ENCODE peak calls at places on chromosome 17, in eight cellular contexts. O is choroid plexus epithelial cell; M is right cardiac atrium; A is mesendoderm; Z is astrocyte of the cerebellum; R is GM06990; W is BE2C; L is CD8-positive, alpha-beta memory T cell. Q is an unnamed sample.

GRCh38 chr17:28567604-28568003 is 3.7 kb downstream of the PIGS start:
- DNase-seq in O (no peak), M (no peak), A (no peak), Z (no peak), R (peak), W (no peak), L (no peak), Q (no peak)

GRCh38 chr17:58092797-58093385 is 9.7 kb downstream of the DYNLL2 start:
- DNase-seq in O (no peak), M (no peak), A (no peak), Z (no peak), R (no peak), W (no peak), L (no peak), Q (no peak)

GRCh38 chr17:39667262-39668140 is 752 bp upstream of the PNMT start:
- DNase-seq in O (no peak), M (peak), A (no peak), Z (no peak), R (no peak), W (peak), L (no peak), Q (no peak)

GRCh38 chr17:52930145-52930544 is 771.6 kb upstream of the CA10 start:
- DNase-seq in O (no peak), M (no peak), A (no peak), Z (no peak), R (no peak), W (no peak), L (no peak), Q (no peak)

GRCh38 chr17:70288540-70289290 is 119.4 kb downstream of the KCNJ2 start:
- DNase-seq in O (peak), M (no peak), A (no peak), Z (no peak), R (no peak), W (no peak), L (no peak), Q (no peak)

GRCh38 chr17:15240617-15241016 is 24.5 kb downstream of the PMP22 start:
- DNase-seq in O (no peak), M (no peak), A (no peak), Z (no peak), R (no peak), W (no peak), L (no peak), Q (no peak)

GRCh38 chr17:7048968-7049367 is 5.1 kb upstream of the SLC16A11 start:
- DNase-seq in O (no peak), M (no peak), A (no peak), Z (no peak), R (no peak), W (no peak), L (no peak), Q (peak)

GRCh38 chr17:58303981-58304734 is 23.4 kb upstream of the MPO start:
- DNase-seq in O (peak), M (no peak), A (peak), Z (no peak), R (peak), W (peak), L (peak), Q (peak)

GRCh38 chr17:39753514-39754160 is 15.9 kb downstream of the GRB7 start:
- DNase-seq in O (no peak), M (peak), A (peak), Z (no peak), R (no peak), W (peak), L (no peak), Q (no peak)

GRCh38 chr17:38897176-38897575 is 27.3 kb downstream of the LASP1 start:
- DNase-seq in O (no peak), M (peak), A (no peak), Z (no peak), R (no peak), W (peak), L (no peak), Q (no peak)

GRCh38 chr17:80969030-80969673 is 22.5 kb upstream of the CHMP6 start:
- DNase-seq in O (no peak), M (peak), A (no peak), Z (no peak), R (peak), W (peak), L (no peak), Q (no peak)

GRCh38 chr17:7014995-7015586 is 2.7 kb downstream of the RNASEK start:
- DNase-seq in O (peak), M (no peak), A (peak), Z (peak), R (no peak), W (no peak), L (peak), Q (no peak)

GRCh38 chr17:19370493-19370960 is 7.8 kb upstream of the MAPK7 start:
- DNase-seq in O (no peak), M (peak), A (no peak), Z (no peak), R (peak), W (no peak), L (no peak), Q (no peak)

GRCh38 chr17:49694847-49695697 is 12.7 kb downstream of the SLC35B1 start:
- DNase-seq in O (peak), M (peak), A (no peak), Z (no peak), R (peak), W (peak), L (peak), Q (no peak)

GRCh38 chr17:48055531-48056245 is 7.5 kb downstream of the NFE2L1 start:
- DNase-seq in O (peak), M (no peak), A (peak), Z (no peak), R (peak), W (peak), L (no peak), Q (peak)

GRCh38 chr17:48053758-48054237 is 5.6 kb downstream of the NFE2L1 start:
- DNase-seq in O (no peak), M (no peak), A (no peak), Z (no peak), R (no peak), W (no peak), L (no peak), Q (no peak)

GRCh38 chr17:48052956-48053757 is 5.0 kb downstream of the NFE2L1 start:
- DNase-seq in O (peak), M (peak), A (no peak), Z (no peak), R (no peak), W (peak), L (no peak), Q (no peak)

GRCh38 chr17:48056246-48056745 is 8.1 kb downstream of the NFE2L1 start:
- DNase-seq in O (no peak), M (no peak), A (no peak), Z (no peak), R (no peak), W (no peak), L (no peak), Q (no peak)

DNA sequence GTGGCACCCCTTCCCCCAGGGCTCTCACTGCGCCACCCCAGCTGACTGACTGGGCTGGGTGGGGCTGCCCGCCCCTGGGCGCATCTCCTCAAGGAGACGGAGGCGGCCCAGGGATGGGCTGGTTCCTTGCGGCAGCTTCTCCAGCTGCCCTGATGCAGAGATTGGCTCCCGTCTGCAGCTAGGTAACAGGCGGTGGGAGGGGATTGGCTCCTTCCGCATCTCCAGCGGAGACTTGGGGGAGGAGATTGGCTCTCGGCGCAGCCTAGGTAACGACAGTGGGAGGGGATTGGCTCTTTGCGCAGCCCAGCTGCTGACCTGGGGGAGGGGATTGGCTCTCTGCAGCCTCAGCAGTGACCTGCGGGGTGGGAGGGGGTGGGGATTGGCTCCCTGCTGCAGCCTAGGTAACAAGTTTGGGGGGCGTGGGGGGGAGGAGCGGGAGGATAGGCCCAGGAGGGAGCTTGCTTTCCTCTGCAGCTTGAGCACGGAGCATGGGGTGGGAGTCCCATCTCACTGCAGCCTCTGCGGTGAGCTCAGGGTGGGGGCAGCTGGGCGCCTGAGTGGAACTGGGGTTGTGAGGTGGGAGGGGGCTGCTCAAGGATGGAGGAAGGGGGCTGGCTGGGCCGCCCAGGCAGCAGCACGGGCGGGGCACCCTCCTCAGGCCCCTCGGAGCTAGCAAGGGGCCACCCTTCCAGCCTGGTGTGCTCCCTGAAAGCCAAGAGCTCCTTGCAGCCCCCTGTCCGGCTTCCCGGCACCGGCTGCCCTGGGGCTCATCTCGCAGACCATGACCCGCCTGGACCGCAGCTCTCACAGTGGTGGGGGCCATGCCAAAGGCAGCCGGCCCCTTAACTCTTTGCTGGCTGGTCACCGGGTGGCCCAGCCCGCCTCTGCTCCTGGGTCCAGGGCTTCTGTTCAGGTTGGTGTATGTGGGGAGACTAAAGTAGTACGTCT is 6.4 kb downstream of the NFE2L1 start:
- DNase-seq in O (peak), M (peak), A (peak), Z (peak), R (no peak), W (peak), L (no peak), Q (no peak)
- H3K4me3 ChIP-seq in O (peak), M (peak), A (peak), Z (peak), R (no peak), W (peak), L (no peak), Q (no peak)

DNA sequence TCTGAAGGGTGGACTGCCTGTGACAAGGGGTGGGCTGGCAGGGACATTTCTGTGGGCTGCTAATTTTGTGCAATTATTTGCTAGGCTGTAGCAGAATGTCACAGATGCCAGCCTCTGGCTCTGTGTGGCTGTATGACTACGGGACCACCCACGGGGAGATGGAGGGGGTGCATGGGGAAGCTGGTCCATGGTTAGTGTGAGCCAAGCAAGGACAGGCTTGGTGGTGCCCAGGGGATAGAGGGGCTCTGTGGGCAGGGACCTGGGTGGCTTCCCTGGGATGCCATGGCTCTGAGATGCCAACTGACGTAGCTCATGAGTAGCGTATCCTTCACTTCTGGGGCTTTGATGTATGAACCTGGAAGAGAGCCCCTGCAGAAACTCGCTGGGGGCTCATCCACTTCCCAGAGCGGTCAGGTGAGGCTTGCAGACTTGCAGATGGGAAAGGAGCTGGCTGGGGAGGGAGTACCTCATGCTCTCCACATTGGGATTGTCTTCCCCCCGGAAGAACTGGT is 87.2 kb downstream of the TBC1D16 start:
- DNase-seq in O (no peak), M (no peak), A (no peak), Z (no peak), R (no peak), W (no peak), L (no peak), Q (no peak)
- H3K4me3 ChIP-seq in O (no peak), M (no peak), A (no peak), Z (no peak), R (no peak), W (no peak), L (no peak), Q (no peak)

DNA sequence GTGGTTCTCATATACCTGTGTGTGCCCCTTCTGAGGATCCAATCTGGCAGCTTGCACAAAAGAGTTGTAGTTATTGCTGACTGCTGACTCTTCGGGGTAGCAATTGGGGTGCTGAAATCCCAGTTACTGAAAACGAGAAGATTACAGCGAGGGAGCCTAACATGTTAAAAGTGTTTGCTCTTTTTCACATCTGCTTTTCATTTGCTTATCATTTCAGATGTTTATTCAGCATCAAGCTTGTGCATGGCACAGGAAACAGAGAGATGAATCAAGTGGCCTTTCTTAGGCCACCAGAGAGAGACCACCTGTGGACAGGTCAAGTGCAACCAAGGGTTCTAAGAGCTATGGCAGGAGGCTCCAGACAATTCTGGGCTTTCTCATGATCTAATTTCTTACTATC is 16.9 kb downstream of the DHRS7B start:
- DNase-seq in O (no peak), M (no peak), A (no peak), Z (no peak), R (no peak), W (no peak), L (no peak), Q (no peak)
- H3K4me3 ChIP-seq in O (no peak), M (no peak), A (no peak), Z (no peak), R (no peak), W (no peak), L (no peak), Q (no peak)

GRCh38 chr17:74446551-74447500 is 14.9 kb downstream of the GPRC5C start:
- DNase-seq in O (no peak), M (peak), A (no peak), Z (no peak), R (no peak), W (no peak), L (no peak), Q (no peak)
- H3K4me3 ChIP-seq in O (no peak), M (no peak), A (no peak), Z (no peak), R (no peak), W (no peak), L (no peak), Q (no peak)

DNA sequence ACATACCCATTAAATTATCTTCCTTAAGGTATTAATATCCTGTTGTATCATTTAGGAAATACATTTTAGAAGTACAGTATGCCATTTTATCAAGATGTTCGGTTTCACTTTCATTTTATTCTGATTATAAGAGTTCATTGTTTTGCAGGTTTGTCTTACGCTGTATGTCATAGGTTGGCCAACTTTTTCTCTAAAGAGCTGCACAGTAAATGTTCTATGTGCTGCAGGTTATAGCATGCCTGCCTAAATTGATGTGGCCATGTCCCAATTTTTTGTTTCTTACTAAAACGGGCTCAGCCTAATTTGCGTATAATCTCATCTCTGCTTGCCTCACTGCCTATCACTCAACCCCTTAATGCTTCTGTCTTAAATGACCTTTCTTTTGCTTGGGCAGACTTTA is 126.4 kb downstream of the USP22 start:
- DNase-seq in O (no peak), M (no peak), A (no peak), Z (no peak), R (no peak), W (no peak), L (no peak), Q (no peak)
- H3K4me3 ChIP-seq in O (no peak), M (peak), A (no peak), Z (no peak), R (no peak), W (no peak), L (no peak), Q (no peak)

GRCh38 chr17:55731586-55732250 is 9.1 kb upstream of the TMEM100 start:
- DNase-seq in O (peak), M (peak), A (peak), Z (no peak), R (no peak), W (no peak), L (no peak), Q (no peak)
- H3K4me3 ChIP-seq in O (peak), M (peak), A (no peak), Z (no peak), R (no peak), W (peak), L (no peak), Q (no peak)

GRCh38 chr17:17161121-17161520 is 45.0 kb downstream of the PLD6 start:
- DNase-seq in O (no peak), M (peak), A (no peak), Z (no peak), R (no peak), W (no peak), L (no peak), Q (no peak)
- H3K4me3 ChIP-seq in O (no peak), M (no peak), A (no peak), Z (no peak), R (no peak), W (no peak), L (no peak), Q (no peak)

DNA sequence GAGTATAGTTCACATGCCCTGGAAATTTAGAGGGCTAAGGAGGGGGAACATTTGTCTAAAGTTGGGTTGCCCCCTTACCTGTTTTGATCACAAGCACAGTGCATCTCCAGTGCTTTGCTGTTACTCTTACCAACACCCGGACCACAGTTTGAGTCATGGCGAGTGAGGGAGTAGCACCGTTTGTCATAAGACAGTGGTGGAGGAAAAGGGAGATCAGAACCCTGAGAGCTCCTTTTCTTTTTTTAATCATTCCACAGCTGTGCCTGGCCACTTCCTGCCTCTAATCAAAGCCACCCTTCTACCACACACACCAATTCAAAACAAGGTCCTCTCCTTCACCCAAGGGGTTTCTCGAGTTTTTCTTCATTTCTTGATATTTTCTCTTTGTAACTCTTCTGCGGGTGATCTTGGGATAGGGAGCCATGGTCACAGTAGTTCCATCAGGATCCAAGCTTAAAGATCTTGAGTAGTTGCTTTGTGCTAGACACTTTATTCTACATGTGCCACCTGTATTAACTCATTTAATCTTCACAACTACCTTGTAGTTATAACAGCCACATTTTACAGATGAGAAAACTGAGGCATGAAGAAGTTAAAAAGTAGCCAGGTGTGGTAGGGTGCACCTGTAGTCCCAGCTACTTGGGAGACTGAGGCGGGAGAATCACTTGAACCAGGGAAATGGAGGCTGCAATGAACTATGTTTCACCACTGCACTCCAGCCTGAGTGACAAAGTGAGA is 5.0 kb upstream of the MYL4 start:
- DNase-seq in O (peak), M (no peak), A (no peak), Z (no peak), R (no peak), W (no peak), L (peak), Q (no peak)
- H3K4me3 ChIP-seq in O (no peak), M (no peak), A (no peak), Z (no peak), R (no peak), W (no peak), L (peak), Q (no peak)

DNA sequence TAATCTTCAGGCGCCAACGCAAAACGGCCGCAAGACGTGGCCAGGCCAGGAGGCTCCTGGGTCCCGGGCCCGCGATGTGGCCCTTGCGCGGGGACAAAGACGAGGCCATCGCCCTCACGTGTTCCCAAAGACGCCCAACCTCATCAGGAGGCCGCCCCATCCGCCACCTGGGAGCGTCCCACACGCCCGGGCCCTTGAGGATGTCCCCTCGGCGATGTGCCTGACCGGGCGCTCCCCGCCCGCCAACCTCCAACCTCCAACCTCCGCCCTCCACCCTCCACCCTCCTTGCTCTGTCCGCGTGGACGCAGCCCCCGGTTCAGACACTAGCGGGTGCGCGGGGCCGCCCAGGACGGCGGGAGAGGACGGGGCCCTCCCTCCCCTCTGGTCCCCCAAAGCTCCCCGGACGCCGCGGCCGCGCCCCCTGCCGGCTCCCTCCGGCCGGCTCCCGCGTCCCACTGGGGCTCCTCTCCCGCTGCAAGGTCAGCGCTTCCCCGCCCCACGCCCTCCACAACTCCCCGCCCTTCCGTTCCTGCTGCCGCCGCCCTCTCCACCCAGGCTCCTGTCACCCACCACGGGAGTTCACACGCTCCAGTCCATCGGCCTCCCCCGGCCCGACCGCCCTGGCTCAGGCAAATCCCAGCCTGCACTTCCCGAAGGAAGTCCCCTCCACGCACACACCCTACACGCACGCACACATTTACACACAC is 250.8 kb upstream of the RPL38 start:
- DNase-seq in O (no peak), M (peak), A (peak), Z (no peak), R (peak), W (peak), L (peak), Q (peak)
- H3K4me3 ChIP-seq in O (no peak), M (peak), A (peak), Z (peak), R (no peak), W (peak), L (no peak), Q (no peak)

GRCh38 chr17:82228278-82228841 is 482 bp upstream of the SLC16A3 start:
- DNase-seq in O (no peak), M (peak), A (no peak), Z (no peak), R (peak), W (no peak), L (peak), Q (no peak)
- H3K4me3 ChIP-seq in O (peak), M (peak), A (peak), Z (peak), R (peak), W (no peak), L (peak), Q (peak)